ENCODE peak calls at places on chromosomes 7 and 10, in nine cellular contexts. N, Z, E, W, C, Q, F, R and J are unnamed samples.

GRCh38 chr10:103618575-103619423 is 125.3 kb downstream of the NEURL1 start:
- DNase-seq in Q (no peak), F (no peak), Z (no peak), C (no peak), R (no peak), W (no peak), N (no peak), E (no peak), J (peak; percentile 85)

GRCh38 chr7:6487184-6487545 is 39.4 kb upstream of the DAGLB start:
- DNase-seq in E (no peak), C (no peak), W (no peak), Q (no peak), R (no peak), Z (no peak), F (no peak), N (no peak), J (no peak)

GRCh38 chr7:82080254-82080924 is 310.5 kb upstream of the HGF start:
- DNase-seq in Q (no peak), E (no peak), Z (no peak), F (no peak), C (no peak), N (no peak), R (no peak), W (no peak), J (no peak)

GRCh38 chr10:63157845-63158624 is 24.9 kb downstream of the NRBF2 start:
- DNase-seq in R (peak; percentile 79), E (peak; percentile 34), Z (peak; percentile 58), W (peak; percentile 25), Q (no peak), N (no peak), F (peak; percentile 87), C (peak; percentile 92), J (no peak)

GRCh38 chr7:41256186-41256945 is 446.5 kb downstream of the INHBA start:
- DNase-seq in E (no peak), C (no peak), W (no peak), Q (no peak), N (no peak), R (no peak), Z (no peak), F (no peak), J (no peak)

GRCh38 chr10:33237736-33238624 is 96.5 kb downstream of the NRP1 start:
- DNase-seq in C (no peak), W (no peak), N (no peak), Q (no peak), E (no peak), Z (peak; percentile 97), R (no peak), F (no peak), J (no peak)

GRCh38 chr7:102236592-102237287 is 49.9 kb upstream of the SH2B2 start:
- DNase-seq in N (peak; percentile 79), C (peak; percentile 83), W (peak; percentile 70), Z (peak; percentile 8), E (peak; percentile 30), R (no peak), F (peak; percentile 57), Q (peak; percentile 44), J (peak; percentile 78)

GRCh38 chr7:155603858-155604503 is 40.5 kb upstream of the RBM33 start:
- DNase-seq in R (no peak), Q (no peak), F (no peak), E (no peak), W (no peak), Z (no peak), C (no peak), N (no peak), J (no peak)

GRCh38 chr10:99835947-99836346 is 53.5 kb downstream of the ABCC2 start:
- DNase-seq in Q (no peak), N (no peak), C (no peak), Z (no peak), E (no peak), F (no peak), W (no peak), R (no peak), J (no peak)

GRCh38 chr10:8037199-8037801 is 17.2 kb upstream of the GATA3 start:
- DNase-seq in R (no peak), Q (no peak), W (no peak), C (no peak), Z (no peak), F (no peak), E (no peak), N (no peak), J (no peak)